ENCODE peak calls at places on chromosome 14, in eight cellular contexts. L is midbrain; U is glutamatergic neuron; B is cardiac fibroblast; S is esophagus squamous epithelium; Y is endodermal cell; I is CD8-positive, alpha-beta T cell; M is stimulated activated CD4-positive, alpha-beta T cell treated with anti-CD3 and anti-CD28 coated beads, Interleukin-4, amount 100 ng/mL, for 48 hours. A is an unnamed sample.

GRCh38 chr14:89578048-89578619 is 161.1 kb upstream of the FOXN3 start:
- DNase-seq in L (peak), U (no peak), B (peak), S (no peak), Y (no peak), I (no peak), M (no peak), A (peak)

GRCh38 chr14:104787736-104788532 is 7.6 kb downstream of the AKT1 start:
- DNase-seq in L (no peak), U (peak), B (no peak), S (no peak), Y (no peak), I (no peak), M (no peak), A (no peak)

GRCh38 chr14:102500190-102500661 is 9.3 kb downstream of the ANKRD9 start:
- DNase-seq in L (peak), U (no peak), B (peak), S (no peak), Y (peak), I (no peak), M (no peak), A (no peak)

GRCh38 chr14:22007278-22008097 is 333.9 kb upstream of the OR4E1 start:
- DNase-seq in L (no peak), U (no peak), B (no peak), S (no peak), Y (no peak), I (no peak), M (no peak), A (no peak)

GRCh38 chr14:77119852-77120251 is 21.7 kb downstream of the ZDHHC22 start:
- DNase-seq in L (no peak), U (no peak), B (no peak), S (no peak), Y (peak), I (no peak), M (no peak), A (no peak)

GRCh38 chr14:91409991-91410401 is 7.6 kb downstream of the CCDC88C start:
- DNase-seq in L (no peak), U (no peak), B (no peak), S (no peak), Y (no peak), I (no peak), M (no peak), A (no peak)

GRCh38 chr14:105495101-105495989 is 4.3 kb downstream of the TEDC1 start:
- DNase-seq in L (no peak), U (peak), B (no peak), S (no peak), Y (peak), I (no peak), M (no peak), A (no peak)

GRCh38 chr14:57346741-57347140 is 43.6 kb upstream of the NAA30 start:
- DNase-seq in L (no peak), U (no peak), B (no peak), S (no peak), Y (no peak), I (no peak), M (no peak), A (no peak)

GRCh38 chr14:92475451-92476187 is 38.0 kb upstream of the RIN3 start:
- DNase-seq in L (no peak), U (no peak), B (peak), S (no peak), Y (no peak), I (peak), M (no peak), A (no peak)

GRCh38 chr14:63896278-63896720 is 43.5 kb downstream of the SYNE2 start:
- DNase-seq in L (no peak), U (no peak), B (peak), S (no peak), Y (no peak), I (no peak), M (no peak), A (peak)

GRCh38 chr14:54447231-54447692 is 6.1 kb upstream of the CNIH1 start:
- DNase-seq in L (no peak), U (no peak), B (peak), S (no peak), Y (no peak), I (no peak), M (no peak), A (no peak)

GRCh38 chr14:96423446-96424103 is 31.6 kb downstream of the AK7 start:
- DNase-seq in L (no peak), U (no peak), B (no peak), S (no peak), Y (no peak), I (no peak), M (no peak), A (no peak)

GRCh38 chr14:101077511-101078074 is 174.1 kb upstream of the RTL1 start:
- DNase-seq in L (no peak), U (peak), B (peak), S (no peak), Y (peak), I (peak), M (no peak), A (peak)

GRCh38 chr14:92794547-92794941 is 439 bp downstream of the GOLGA5 start:
- DNase-seq in L (no peak), U (peak), B (peak), S (no peak), Y (no peak), I (no peak), M (no peak), A (peak)

GRCh38 chr14:21924479-21924878 is 250.9 kb upstream of the OR4E1 start:
- DNase-seq in L (no peak), U (no peak), B (no peak), S (no peak), Y (peak), I (peak), M (peak), A (peak)